ENCODE peak calls at places on chromosome 21, in six cellular contexts. O is bronchial epithelial cell, Q is stromal cell of bone marrow, J is stomach, R is neural progenitor cell, G is T-helper 17 cell. B is an unnamed sample.
A peak's percentile ranks its signal among the peaks of the same experiment; 100 is the strongest.

GRCh38 chr21:35831230-35831629 is 229.1 kb downstream of the SETD4 start:
- DNase-seq in O (no peak), Q (no peak), J (no peak), R (no peak), G (no peak), B (no peak)

GRCh38 chr21:33196956-33197374 is 32.8 kb upstream of the IFNAR2 start:
- DNase-seq in O (peak; percentile 58), Q (peak; percentile 49), J (peak; percentile 59), R (peak; percentile 91), G (peak; percentile 43), B (peak; percentile 8)

GRCh38 chr21:44370027-44370735 is 16.8 kb downstream of the TRPM2 start:
- DNase-seq in O (peak; percentile 43), Q (peak; percentile 22), J (peak; percentile 45), R (peak; percentile 79), G (no peak), B (no peak)

GRCh38 chr21:23936224-23936623 is 1671.1 kb downstream of the MRPL39 start:
- DNase-seq in O (no peak), Q (no peak), J (no peak), R (peak; percentile 5), G (no peak), B (no peak)

GRCh38 chr21:41610042-41610839 is 102.3 kb upstream of the TMPRSS2 start:
- DNase-seq in O (peak; percentile 63), Q (no peak), J (peak; percentile 78), R (peak; percentile 82), G (no peak), B (no peak)

GRCh38 chr21:42262826-42263225 is 43.9 kb downstream of the ABCG1 start:
- DNase-seq in O (peak; percentile 77), Q (no peak), J (peak; percentile 88), R (no peak), G (no peak), B (no peak)

GRCh38 chr21:40029888-40030287 is 162.7 kb downstream of the PCP4 start:
- DNase-seq in O (no peak), Q (no peak), J (no peak), R (no peak), G (no peak), B (no peak)

GRCh38 chr21:17829472-17829871 is 10.3 kb upstream of the C21orf91 start:
- DNase-seq in O (peak; percentile 52), Q (peak; percentile 29), J (no peak), R (no peak), G (no peak), B (no peak)

GRCh38 chr21:27476696-27477095 is 509.8 kb upstream of the ADAMTS5 start:
- DNase-seq in O (no peak), Q (peak; percentile 40), J (no peak), R (no peak), G (no peak), B (no peak)

GRCh38 chr21:45618287-45618686 is 25.2 kb upstream of the PCBP3 start:
- DNase-seq in O (no peak), Q (no peak), J (no peak), R (peak; percentile 23), G (no peak), B (no peak)

GRCh38 chr21:45539046-45539795 is 3.0 kb downstream of the SLC19A1 start:
- DNase-seq in O (no peak), Q (no peak), J (peak; percentile 26), R (no peak), G (no peak), B (no peak)

GRCh38 chr21:30480145-30480544 is at the start of gene KRTAP19-1:
- DNase-seq in O (peak; percentile 25), Q (no peak), J (no peak), R (no peak), G (no peak), B (no peak)

GRCh38 chr21:21460979-21461378 is 462.8 kb downstream of the NCAM2 start:
- DNase-seq in O (no peak), Q (no peak), J (no peak), R (no peak), G (no peak), B (no peak)

GRCh38 chr21:42621828-42622199 is 31.6 kb upstream of the PDE9A start:
- DNase-seq in O (no peak), Q (no peak), J (no peak), R (no peak), G (no peak), B (no peak)

GRCh38 chr21:35138665-35139381 is 89.7 kb upstream of the RUNX1 start:
- DNase-seq in O (peak; percentile 98), Q (no peak), J (no peak), R (no peak), G (no peak), B (no peak)

GRCh38 chr21:46455575-46456385 is 2.9 kb upstream of the DIP2A start:
- DNase-seq in O (peak; percentile 82), Q (peak; percentile 55), J (no peak), R (no peak), G (no peak), B (no peak)

GRCh38 chr21:22288885-22289509 is 1290.8 kb downstream of the NCAM2 start:
- DNase-seq in O (no peak), Q (no peak), J (no peak), R (no peak), G (no peak), B (no peak)

GRCh38 chr21:37447288-37447936 is 80.8 kb downstream of the DYRK1A start:
- DNase-seq in O (no peak), Q (no peak), J (no peak), R (peak; percentile 48), G (no peak), B (no peak)

GRCh38 chr21:44567481-44568171 is 5.9 kb upstream of the KRTAP10-4 start:
- DNase-seq in O (no peak), Q (no peak), J (no peak), R (no peak), G (no peak), B (no peak)

GRCh38 chr21:28719731-28720130 is 272.9 kb downstream of the LTN1 start:
- DNase-seq in O (no peak), Q (no peak), J (no peak), R (no peak), G (no peak), B (no peak)

GRCh38 chr21:45386728-45387371 is 18.1 kb upstream of the COL18A1 start:
- DNase-seq in O (peak; percentile 39), Q (peak; percentile 89), J (no peak), R (no peak), G (no peak), B (peak; percentile 38)

GRCh38 chr21:38622081-38622826 is 124.0 kb upstream of the ERG start:
- DNase-seq in O (no peak), Q (no peak), J (no peak), R (no peak), G (no peak), B (no peak)

GRCh38 chr21:33901421-33902288 is 13.9 kb downstream of the ATP5PO start:
- DNase-seq in O (peak; percentile 34), Q (peak; percentile 31), J (no peak), R (peak; percentile 74), G (no peak), B (no peak)

GRCh38 chr21:35252831-35253230 is 203.7 kb upstream of the RUNX1 start:
- DNase-seq in O (no peak), Q (peak; percentile 70), J (no peak), R (no peak), G (no peak), B (no peak)

GRCh38 chr21:42568834-42569731 is 55.4 kb downstream of the SLC37A1 start:
- DNase-seq in O (no peak), Q (no peak), J (peak; percentile 28), R (no peak), G (no peak), B (no peak)